ENCODE peak calls at places on chromosomes 13 and 19, in five cellular contexts. C, G, W, P and D are unnamed samples.

GRCh38 chr19:10835754-10836477 is at the start of gene TMED1:
- DNase-seq in C (peak), W (peak), P (peak), G (peak), D (peak)

GRCh38 chr13:83829800-83830199 is 52.5 kb downstream of the SLITRK1 start:
- DNase-seq in P (no peak), C (no peak), W (no peak), G (no peak), D (no peak)

GRCh38 chr19:48997972-48998371 is 4.3 kb downstream of the RUVBL2 start:
- DNase-seq in P (peak), C (no peak), W (peak), G (no peak), D (peak)

GRCh38 chr19:36030264-36031148 is 2.2 kb downstream of the CLIP3 start:
- DNase-seq in C (no peak), W (no peak), G (no peak), P (no peak), D (no peak)

GRCh38 chr13:36038785-36039415 is 92.3 kb downstream of the DCLK1 start:
- DNase-seq in C (no peak), W (no peak), P (no peak), G (no peak), D (no peak)

GRCh38 chr13:33264620-33264978 is 21.0 kb downstream of the STARD13 start:
- DNase-seq in G (no peak), C (no peak), P (no peak), W (no peak), D (no peak)

GRCh38 chr19:56927791-56928207 is 87.3 kb upstream of the PEG3 start:
- DNase-seq in W (no peak), C (no peak), G (no peak), P (no peak), D (no peak)

GRCh38 chr13:22229916-22230315 is 559.0 kb downstream of the FGF9 start:
- DNase-seq in C (no peak), W (no peak), P (no peak), G (no peak), D (no peak)

GRCh38 chr19:29503140-29503758 is 22.5 kb upstream of the VSTM2B start:
- DNase-seq in P (no peak), G (no peak), C (no peak), W (no peak), D (no peak)

GRCh38 chr13:28047784-28048388 is 52.5 kb downstream of the FLT3 start:
- DNase-seq in C (no peak), G (no peak), P (no peak), W (no peak), D (no peak)

GRCh38 chr13:110716235-110716505 is 2.7 kb downstream of the ING1 start:
- DNase-seq in W (no peak), P (no peak), G (peak), C (no peak), D (no peak)

GRCh38 chr13:52112606-52113005 is 16.3 kb downstream of the NEK5 start:
- DNase-seq in C (no peak), P (no peak), W (no peak), G (no peak), D (no peak)

GRCh38 chr19:6531163-6531955 is 533 bp downstream of the TNFSF9 start:
- DNase-seq in C (no peak), P (no peak), G (no peak), W (no peak), D (no peak)

GRCh38 chr13:20054586-20054985 is 96.1 kb downstream of the ZMYM2 start:
- DNase-seq in W (no peak), P (no peak), G (no peak), C (no peak), D (no peak)

GRCh38 chr19:45443462-45444317 is 20.0 kb upstream of the ERCC1 start:
- DNase-seq in C (peak), W (peak), P (peak), G (peak), D (peak)

GRCh38 chr19:28943651-28944050 is 269.3 kb downstream of the UQCRFS1 start:
- DNase-seq in P (no peak), W (no peak), C (no peak), G (no peak), D (no peak)

GRCh38 chr19:50322234-50322633 is 6.9 kb downstream of the KCNC3 start:
- DNase-seq in G (no peak), W (no peak), P (no peak), C (no peak), D (no peak)

GRCh38 chr13:30466358-30466714 is 600 bp upstream of the HMGB1 start:
- DNase-seq in P (peak), W (no peak), G (no peak), C (no peak), D (no peak)